ENCODE peak calls at places on chromosomes 12 and 14, in four cellular contexts. P is iris pigment epithelial cell; M is choroid plexus epithelial cell; R is activated CD8-positive, alpha-beta memory T cell treated with anti-CD3 and anti-CD28 coated beads for 1 hour. C is an unnamed sample.
A peak's percentile ranks its signal among the peaks of the same experiment; 100 is the strongest.

GRCh38 chr14:68665116-68665515 is 127.8 kb downstream of the ZFP36L1 start:
- DNase-seq in P (peak; percentile 46), M (no peak), R (no peak), C (no peak)

GRCh38 chr12:15601210-15601800 is 187.9 kb downstream of the EPS8 start:
- DNase-seq in P (peak; percentile 93), M (peak; percentile 85), R (no peak), C (no peak)

GRCh38 chr12:56010112-56010570 is 10.7 kb upstream of the IKZF4 start:
- DNase-seq in P (no peak), M (no peak), R (no peak), C (peak; percentile 35)

GRCh38 chr14:104265918-104266642 is 127.7 kb downstream of the KIF26A start:
- DNase-seq in P (no peak), M (no peak), R (no peak), C (no peak)

GRCh38 chr14:90467501-90467900 is 70.7 kb downstream of the CALM1 start:
- DNase-seq in P (no peak), M (no peak), R (no peak), C (no peak)

GRCh38 chr14:21039059-21039422 is 3.1 kb upstream of the RNASE7 start:
- DNase-seq in P (peak; percentile 23), M (peak; percentile 68), R (no peak), C (no peak)

GRCh38 chr14:30427846-30428245 is 131.1 kb upstream of the G2E3 start:
- DNase-seq in P (no peak), M (no peak), R (no peak), C (no peak)

GRCh38 chr12:89167986-89168385 is 184.3 kb downstream of the DUSP6 start:
- DNase-seq in P (no peak), M (no peak), R (no peak), C (no peak)

GRCh38 chr12:112473056-112473455 is 54.3 kb downstream of the PTPN11 start:
- DNase-seq in P (no peak), M (peak; percentile 33), R (no peak), C (no peak)

GRCh38 chr14:103056322-103057027 is 874 bp downstream of the CDC42BPB start:
- DNase-seq in P (peak; percentile 53), M (peak; percentile 57), R (no peak), C (peak; percentile 57)

GRCh38 chr12:105166736-105167135 is 59.2 kb downstream of the WASHC4 start:
- DNase-seq in P (peak; percentile 66), M (peak; percentile 72), R (no peak), C (no peak)

GRCh38 chr12:105330283-105330937 is at the start of gene C12orf75:
- DNase-seq in P (peak; percentile 78), M (peak; percentile 69), R (peak; percentile 73), C (peak; percentile 90)

GRCh38 chr12:26749781-26750180 is 83.2 kb downstream of the ITPR2 start:
- DNase-seq in P (no peak), M (no peak), R (no peak), C (no peak)

GRCh38 chr12:49000346-49000745 is 1.2 kb upstream of the DDN start:
- DNase-seq in P (no peak), M (no peak), R (no peak), C (no peak)

GRCh38 chr12:113610698-113611097 is 139.0 kb upstream of the LHX5 start:
- DNase-seq in P (no peak), M (no peak), R (no peak), C (no peak)

GRCh38 chr12:4584896-4585295 is 22.9 kb downstream of the DYRK4 start:
- DNase-seq in P (no peak), M (no peak), R (no peak), C (no peak)

C was measured in HuH-7.5.